ENCODE peak calls at places on chromosomes 4 and X, in four cellular contexts. D, A, T and Y are unnamed samples.

GRCh38 chr4:26459054-26459755 is 31.1 kb downstream of the CCKAR start:
- DNase-seq in T (peak; percentile 80), A (peak; percentile 23), D (peak; percentile 71), Y (peak; percentile 53)

GRCh38 chrX:7574325-7574724 is 268.6 kb upstream of the VCX start:
- DNase-seq in T (peak; percentile 25), A (no peak), D (no peak), Y (no peak)

GRCh38 chr4:117264072-117264471 is 178.7 kb upstream of the TRAM1L1 start:
- DNase-seq in A (no peak), T (no peak), D (no peak), Y (no peak)

GRCh38 chr4:77002321-77002720 is 52.8 kb downstream of the SEPTIN11 start:
- DNase-seq in T (no peak), D (no peak), A (no peak), Y (no peak)

GRCh38 chrX:1719270-1719669 is 104.4 kb downstream of the ASMT start:
- DNase-seq in A (no peak), T (no peak), D (no peak), Y (no peak)

GRCh38 chr4:171042989-171043524 is 770.1 kb upstream of the GALNTL6 start:
- DNase-seq in A (no peak), T (no peak), D (no peak), Y (no peak)

GRCh38 chr4:142452132-142452855 is 393.8 kb downstream of the INPP4B start:
- DNase-seq in A (no peak), D (no peak), T (peak; percentile 66), Y (no peak)

GRCh38 chr4:103719320-103720204 is at the start of gene TACR3:
- DNase-seq in T (peak; percentile 5), D (no peak), A (no peak), Y (no peak)

GRCh38 chrX:93874554-93874953 is 200.5 kb downstream of the FAM133A start:
- DNase-seq in A (no peak), D (peak; percentile 6), T (peak; percentile 20), Y (no peak)

GRCh38 chrX:69504626-69505612 is 793 bp downstream of the NALF2 start:
- DNase-seq in D (no peak), A (no peak), T (peak; percentile 4), Y (no peak)

GRCh38 chr4:25663778-25664177 is 8.1 kb downstream of the SLC34A2 start:
- DNase-seq in T (no peak), A (no peak), D (no peak), Y (no peak)

GRCh38 chrX:63350551-63350950 is 581 bp downstream of the SPIN4 start:
- DNase-seq in T (peak; percentile 34), D (peak; percentile 41), A (peak; percentile 7), Y (peak; percentile 13)

GRCh38 chr4:75662626-75663025 is 10.6 kb downstream of the G3BP2 start:
- DNase-seq in T (no peak), A (no peak), D (no peak), Y (no peak)

GRCh38 chr4:37770016-37770415 is 56.5 kb upstream of the PGM2 start:
- DNase-seq in A (no peak), T (peak; percentile 77), D (no peak), Y (no peak)

GRCh38 chrX:97984641-97985040 is 1100.9 kb downstream of the RPA4 start:
- DNase-seq in T (no peak), D (no peak), A (no peak), Y (no peak)

GRCh38 chrX:57286507-57287251 is at the start of gene FAAH2:
- DNase-seq in T (no peak), D (peak; percentile 56), A (peak; percentile 56), Y (peak; percentile 78)

GRCh38 chr4:766559-767283 is 59.2 kb downstream of the CPLX1 start:
- DNase-seq in T (no peak), D (no peak), A (no peak), Y (peak; percentile 32)

GRCh38 chr4:106583567-106583966 is 215.0 kb upstream of the GIMD1 start:
- DNase-seq in A (no peak), D (no peak), T (peak; percentile 95), Y (no peak)

GRCh38 chr4:139628184-139629012 is 37.2 kb upstream of the MGST2 start:
- DNase-seq in D (no peak), T (no peak), A (no peak), Y (peak; percentile 27)

GRCh38 chr4:102610476-102610875 is 109.3 kb downstream of the NFKB1 start:
- DNase-seq in T (no peak), D (no peak), A (no peak), Y (peak; percentile 71)
- H3K4me1 ChIP-seq in T (peaks cover 10% of the 10 kb centered on the region), D (peaks cover 41% of the 10 kb centered on the region), A (peaks cover 67% of the 10 kb centered on the region), Y (no peaks in the 10 kb centered on the region)

GRCh38 chr4:1964971-1965370 is 43.8 kb downstream of the NELFA start:
- DNase-seq in D (no peak), A (no peak), T (no peak), Y (no peak)

GRCh38 chr4:1964443-1964842 is 44.3 kb downstream of the NELFA start:
- DNase-seq in T (no peak), D (no peak), A (no peak), Y (no peak)

GRCh38 chr4:1968667-1969295 is 40.0 kb downstream of the NELFA start:
- DNase-seq in D (no peak), A (no peak), T (no peak), Y (no peak)

GRCh38 chr4:1969928-1970723 is 38.6 kb downstream of the NELFA start:
- DNase-seq in D (no peak), A (no peak), T (no peak), Y (no peak)

GRCh38 chr4:1967512-1968149 is 41.1 kb downstream of the NELFA start:
- DNase-seq in A (no peak), T (no peak), D (no peak), Y (no peak)
- H3K36me3 ChIP-seq in A (peaks cover 8% of the 10 kb centered on the region), T (peaks cover 6% of the 10 kb centered on the region), D (peaks cover 49% of the 10 kb centered on the region), Y (peaks cover 2% of the 10 kb centered on the region)

GRCh38 chr4:84965558-84966381 is 720 bp downstream of the WDFY3 start:
- DNase-seq in A (no peak), T (peak; percentile 74), D (no peak), Y (peak; percentile 22)
- H3K4me3 ChIP-seq in A (no peak overlapping the region), T (peak overlapping the region; percentile 84), D (no peak overlapping the region), Y (peak overlapping the region; percentile 97)

DNA sequence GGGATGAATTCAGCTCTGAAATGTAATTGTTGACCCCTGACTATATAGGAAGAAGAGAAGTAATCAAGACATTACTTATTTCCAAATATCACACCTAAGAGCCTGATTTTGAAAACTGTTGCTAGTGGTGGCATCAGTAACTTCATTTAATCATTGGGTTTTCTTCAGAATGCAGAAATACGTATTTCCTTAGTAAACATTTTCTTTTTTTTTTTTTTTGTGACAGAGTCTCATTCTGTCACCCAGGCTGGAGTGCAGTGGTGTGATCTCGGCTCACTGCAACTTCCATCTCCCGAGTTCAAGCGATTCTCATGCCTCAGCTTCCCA is 187.4 kb upstream of the LEF1 start:
- DNase-seq in D (no peak), T (no peak), A (no peak), Y (no peak)
- H3K4me1 ChIP-seq in D (peaks cover 34% of the 10 kb centered on the region), T (peaks cover 9% of the 10 kb centered on the region), A (peaks cover 65% of the 10 kb centered on the region), Y (no peaks in the 10 kb centered on the region)

DNA sequence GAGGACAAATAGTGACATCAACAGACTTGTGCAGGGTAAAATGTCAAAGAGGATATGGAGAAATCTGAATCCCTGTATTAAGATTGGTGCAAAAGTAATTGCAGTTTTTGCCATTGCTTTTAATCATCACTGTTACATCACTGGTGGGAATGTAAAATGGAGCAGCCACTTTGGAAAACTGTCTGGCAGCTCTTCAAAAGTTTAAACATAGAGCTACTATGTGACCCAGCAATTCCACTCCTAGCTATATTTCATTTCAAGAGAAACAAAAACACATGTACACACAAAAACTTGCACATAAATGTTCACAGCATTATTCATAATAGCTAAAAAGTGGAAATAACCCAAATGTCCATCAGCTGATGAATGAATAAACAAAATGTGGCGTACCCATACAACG is 106.3 kb downstream of the AMELX start:
- DNase-seq in T (no peak), A (no peak), D (no peak), Y (no peak)
- H3K36me3 ChIP-seq in T (no peaks in the 10 kb centered on the region), A (no peaks in the 10 kb centered on the region), D (no peaks in the 10 kb centered on the region), Y (no peaks in the 10 kb centered on the region)

GRCh38 chrX:49310371-49310770 is 6.9 kb downstream of the GAGE10 start:
- DNase-seq in D (no peak), T (no peak), A (no peak), Y (no peak)
- H3K4me3 ChIP-seq in D (no peak overlapping the region), T (peak overlapping the region; percentile 79), A (no peak overlapping the region), Y (no peak overlapping the region)

GRCh38 chrX:24203072-24203808 is 53.7 kb downstream of the ZFX start:
- DNase-seq in A (no peak), D (no peak), T (no peak), Y (no peak)
- H3K4me1 ChIP-seq in A (peaks cover 12% of the 10 kb centered on the region), D (peaks cover 6% of the 10 kb centered on the region), T (peaks cover 33% of the 10 kb centered on the region), Y (no peaks in the 10 kb centered on the region)